ENCODE peak calls at places on chromosomes 1 and 21, in eight cellular contexts. One of them, this sample, is unnamed.

GRCh38 chr1:168470821-168471473 is 72.8 kb downstream of the XCL2 start:
- DNase-seq in stimulated activated CD8-positive, alpha-beta memory T cell treated with anti-CD3 and anti-CD28 coated beads, Interleukin-7, amount 100 ng/mL, for 1 hour: no peak
- DNase-seq in RKO: peak
- DNase-seq in hippocampal formation: no peak
- DNase-seq in testis: no peak
- DNase-seq in NCI-H226: peak
- DNase-seq in mammary epithelial cell: peak
- DNase-seq in EL: peak
- DNase-seq in this sample: peak

GRCh38 chr1:218344814-218345672 is at the start of gene TGFB2:
- DNase-seq in stimulated activated CD8-positive, alpha-beta memory T cell treated with anti-CD3 and anti-CD28 coated beads, Interleukin-7, amount 100 ng/mL, for 1 hour: no peak
- DNase-seq in RKO: no peak
- DNase-seq in hippocampal formation: peak
- DNase-seq in testis: peak
- DNase-seq in NCI-H226: peak
- DNase-seq in mammary epithelial cell: peak
- DNase-seq in EL: peak
- DNase-seq in this sample: peak

GRCh38 chr1:116380499-116381316 is 7.7 kb downstream of the ATP1A1 start:
- DNase-seq in stimulated activated CD8-positive, alpha-beta memory T cell treated with anti-CD3 and anti-CD28 coated beads, Interleukin-7, amount 100 ng/mL, for 1 hour: no peak
- DNase-seq in RKO: no peak
- DNase-seq in hippocampal formation: no peak
- DNase-seq in testis: no peak
- DNase-seq in NCI-H226: no peak
- DNase-seq in mammary epithelial cell: no peak
- DNase-seq in EL: no peak
- DNase-seq in this sample: no peak

GRCh38 chr1:19606817-19607706 is 37.0 kb upstream of the NBL1 start:
- DNase-seq in stimulated activated CD8-positive, alpha-beta memory T cell treated with anti-CD3 and anti-CD28 coated beads, Interleukin-7, amount 100 ng/mL, for 1 hour: no peak
- DNase-seq in RKO: no peak
- DNase-seq in hippocampal formation: no peak
- DNase-seq in testis: no peak
- DNase-seq in NCI-H226: no peak
- DNase-seq in mammary epithelial cell: no peak
- DNase-seq in EL: no peak
- DNase-seq in this sample: peak

GRCh38 chr1:226091461-226091860 is 28.9 kb downstream of the H3-3A start:
- DNase-seq in stimulated activated CD8-positive, alpha-beta memory T cell treated with anti-CD3 and anti-CD28 coated beads, Interleukin-7, amount 100 ng/mL, for 1 hour: no peak
- DNase-seq in RKO: no peak
- DNase-seq in hippocampal formation: no peak
- DNase-seq in testis: no peak
- DNase-seq in NCI-H226: no peak
- DNase-seq in mammary epithelial cell: no peak
- DNase-seq in EL: no peak
- DNase-seq in this sample: no peak

GRCh38 chr1:53378932-53379661 is 51.2 kb upstream of the LRP8 start:
- DNase-seq in stimulated activated CD8-positive, alpha-beta memory T cell treated with anti-CD3 and anti-CD28 coated beads, Interleukin-7, amount 100 ng/mL, for 1 hour: no peak
- DNase-seq in RKO: no peak
- DNase-seq in hippocampal formation: no peak
- DNase-seq in testis: peak
- DNase-seq in NCI-H226: no peak
- DNase-seq in mammary epithelial cell: no peak
- DNase-seq in EL: no peak
- DNase-seq in this sample: no peak

GRCh38 chr21:37281579-37281978 is 14.4 kb upstream of the VPS26C start:
- DNase-seq in stimulated activated CD8-positive, alpha-beta memory T cell treated with anti-CD3 and anti-CD28 coated beads, Interleukin-7, amount 100 ng/mL, for 1 hour: no peak
- DNase-seq in RKO: no peak
- DNase-seq in hippocampal formation: no peak
- DNase-seq in testis: no peak
- DNase-seq in NCI-H226: no peak
- DNase-seq in mammary epithelial cell: no peak
- DNase-seq in EL: no peak
- DNase-seq in this sample: no peak

GRCh38 chr1:50665413-50665812 is 242.2 kb upstream of the DMRTA2 start:
- DNase-seq in stimulated activated CD8-positive, alpha-beta memory T cell treated with anti-CD3 and anti-CD28 coated beads, Interleukin-7, amount 100 ng/mL, for 1 hour: no peak
- DNase-seq in RKO: no peak
- DNase-seq in hippocampal formation: no peak
- DNase-seq in testis: no peak
- DNase-seq in NCI-H226: no peak
- DNase-seq in mammary epithelial cell: no peak
- DNase-seq in EL: no peak
- DNase-seq in this sample: no peak

GRCh38 chr1:175133693-175134435 is 58.7 kb downstream of the KIAA0040 start:
- DNase-seq in stimulated activated CD8-positive, alpha-beta memory T cell treated with anti-CD3 and anti-CD28 coated beads, Interleukin-7, amount 100 ng/mL, for 1 hour: no peak
- DNase-seq in RKO: no peak
- DNase-seq in hippocampal formation: no peak
- DNase-seq in testis: no peak
- DNase-seq in NCI-H226: no peak
- DNase-seq in mammary epithelial cell: no peak
- DNase-seq in EL: no peak
- DNase-seq in this sample: no peak

GRCh38 chr21:45747233-45747766 is 103.8 kb downstream of the PCBP3 start:
- DNase-seq in stimulated activated CD8-positive, alpha-beta memory T cell treated with anti-CD3 and anti-CD28 coated beads, Interleukin-7, amount 100 ng/mL, for 1 hour: no peak
- DNase-seq in RKO: no peak
- DNase-seq in hippocampal formation: no peak
- DNase-seq in testis: no peak
- DNase-seq in NCI-H226: no peak
- DNase-seq in mammary epithelial cell: no peak
- DNase-seq in EL: no peak
- DNase-seq in this sample: no peak

GRCh38 chr1:34792868-34793727 is at the start of gene GJA4:
- DNase-seq in stimulated activated CD8-positive, alpha-beta memory T cell treated with anti-CD3 and anti-CD28 coated beads, Interleukin-7, amount 100 ng/mL, for 1 hour: no peak
- DNase-seq in RKO: no peak
- DNase-seq in hippocampal formation: no peak
- DNase-seq in testis: no peak
- DNase-seq in NCI-H226: no peak
- DNase-seq in mammary epithelial cell: no peak
- DNase-seq in EL: no peak
- DNase-seq in this sample: no peak

GRCh38 chr1:67479146-67479891 is 49.1 kb upstream of the SERBP1 start:
- DNase-seq in stimulated activated CD8-positive, alpha-beta memory T cell treated with anti-CD3 and anti-CD28 coated beads, Interleukin-7, amount 100 ng/mL, for 1 hour: no peak
- DNase-seq in RKO: no peak
- DNase-seq in hippocampal formation: no peak
- DNase-seq in testis: peak
- DNase-seq in NCI-H226: peak
- DNase-seq in mammary epithelial cell: peak
- DNase-seq in EL: peak
- DNase-seq in this sample: peak

GRCh38 chr1:50720457-50721053 is 239.5 kb downstream of the FAF1 start:
- DNase-seq in stimulated activated CD8-positive, alpha-beta memory T cell treated with anti-CD3 and anti-CD28 coated beads, Interleukin-7, amount 100 ng/mL, for 1 hour: no peak
- DNase-seq in RKO: no peak
- DNase-seq in hippocampal formation: no peak
- DNase-seq in testis: no peak
- DNase-seq in NCI-H226: peak
- DNase-seq in mammary epithelial cell: no peak
- DNase-seq in EL: no peak
- DNase-seq in this sample: no peak

GRCh38 chr1:182602945-182603645 is 1.1 kb downstream of the RGS16 start:
- DNase-seq in stimulated activated CD8-positive, alpha-beta memory T cell treated with anti-CD3 and anti-CD28 coated beads, Interleukin-7, amount 100 ng/mL, for 1 hour: no peak
- DNase-seq in RKO: peak
- DNase-seq in hippocampal formation: no peak
- DNase-seq in testis: no peak
- DNase-seq in NCI-H226: no peak
- DNase-seq in mammary epithelial cell: no peak
- DNase-seq in EL: no peak
- DNase-seq in this sample: no peak

GRCh38 chr1:40784141-40784770 is 669 bp downstream of the KCNQ4 start:
- DNase-seq in stimulated activated CD8-positive, alpha-beta memory T cell treated with anti-CD3 and anti-CD28 coated beads, Interleukin-7, amount 100 ng/mL, for 1 hour: no peak
- DNase-seq in RKO: peak
- DNase-seq in hippocampal formation: no peak
- DNase-seq in testis: no peak
- DNase-seq in NCI-H226: no peak
- DNase-seq in mammary epithelial cell: no peak
- DNase-seq in EL: no peak
- DNase-seq in this sample: no peak

GRCh38 chr1:236284291-236284711 is 2.5 kb upstream of the ERO1B start:
- DNase-seq in stimulated activated CD8-positive, alpha-beta memory T cell treated with anti-CD3 and anti-CD28 coated beads, Interleukin-7, amount 100 ng/mL, for 1 hour: no peak
- DNase-seq in RKO: no peak
- DNase-seq in hippocampal formation: no peak
- DNase-seq in testis: no peak
- DNase-seq in NCI-H226: no peak
- DNase-seq in mammary epithelial cell: no peak
- DNase-seq in EL: no peak
- DNase-seq in this sample: no peak

GRCh38 chr1:156748670-156749428 is 2.6 kb downstream of the HDGF start:
- DNase-seq in stimulated activated CD8-positive, alpha-beta memory T cell treated with anti-CD3 and anti-CD28 coated beads, Interleukin-7, amount 100 ng/mL, for 1 hour: no peak
- DNase-seq in RKO: peak
- DNase-seq in hippocampal formation: peak
- DNase-seq in testis: peak
- DNase-seq in NCI-H226: peak
- DNase-seq in mammary epithelial cell: peak
- DNase-seq in EL: peak
- DNase-seq in this sample: peak

GRCh38 chr21:38766987-38767722 is 38.6 kb upstream of the ETS2 start:
- DNase-seq in stimulated activated CD8-positive, alpha-beta memory T cell treated with anti-CD3 and anti-CD28 coated beads, Interleukin-7, amount 100 ng/mL, for 1 hour: no peak
- DNase-seq in RKO: no peak
- DNase-seq in hippocampal formation: peak
- DNase-seq in testis: no peak
- DNase-seq in NCI-H226: no peak
- DNase-seq in mammary epithelial cell: peak
- DNase-seq in EL: no peak
- DNase-seq in this sample: peak

GRCh38 chr1:183234660-183235476 is 48.8 kb downstream of the LAMC2 start:
- DNase-seq in stimulated activated CD8-positive, alpha-beta memory T cell treated with anti-CD3 and anti-CD28 coated beads, Interleukin-7, amount 100 ng/mL, for 1 hour: no peak
- DNase-seq in RKO: peak
- DNase-seq in hippocampal formation: peak
- DNase-seq in testis: peak
- DNase-seq in NCI-H226: peak
- DNase-seq in mammary epithelial cell: peak
- DNase-seq in EL: peak
- DNase-seq in this sample: peak

GRCh38 chr1:28111157-28111556 is 22.7 kb upstream of the EYA3 start:
- DNase-seq in stimulated activated CD8-positive, alpha-beta memory T cell treated with anti-CD3 and anti-CD28 coated beads, Interleukin-7, amount 100 ng/mL, for 1 hour: no peak
- DNase-seq in RKO: no peak
- DNase-seq in hippocampal formation: no peak
- DNase-seq in testis: no peak
- DNase-seq in NCI-H226: no peak
- DNase-seq in mammary epithelial cell: no peak
- DNase-seq in EL: no peak
- DNase-seq in this sample: no peak

GRCh38 chr1:34602907-34603306 is 151.9 kb upstream of the GJB5 start:
- DNase-seq in stimulated activated CD8-positive, alpha-beta memory T cell treated with anti-CD3 and anti-CD28 coated beads, Interleukin-7, amount 100 ng/mL, for 1 hour: no peak
- DNase-seq in RKO: no peak
- DNase-seq in hippocampal formation: no peak
- DNase-seq in testis: no peak
- DNase-seq in NCI-H226: no peak
- DNase-seq in mammary epithelial cell: no peak
- DNase-seq in EL: no peak
- DNase-seq in this sample: no peak

GRCh38 chr1:204225841-204226745 is 12.3 kb upstream of the GOLT1A start:
- DNase-seq in stimulated activated CD8-positive, alpha-beta memory T cell treated with anti-CD3 and anti-CD28 coated beads, Interleukin-7, amount 100 ng/mL, for 1 hour: no peak
- DNase-seq in RKO: no peak
- DNase-seq in hippocampal formation: no peak
- DNase-seq in testis: no peak
- DNase-seq in NCI-H226: no peak
- DNase-seq in mammary epithelial cell: peak
- DNase-seq in EL: no peak
- DNase-seq in this sample: peak

GRCh38 chr1:93827128-93827527 is 51.9 kb downstream of the DNTTIP2 start:
- DNase-seq in stimulated activated CD8-positive, alpha-beta memory T cell treated with anti-CD3 and anti-CD28 coated beads, Interleukin-7, amount 100 ng/mL, for 1 hour: no peak
- DNase-seq in RKO: no peak
- DNase-seq in hippocampal formation: no peak
- DNase-seq in testis: no peak
- DNase-seq in NCI-H226: no peak
- DNase-seq in mammary epithelial cell: no peak
- DNase-seq in EL: no peak
- DNase-seq in this sample: no peak

GRCh38 chr21:44054710-44055109 is 42.6 kb downstream of the TRAPPC10 start:
- DNase-seq in stimulated activated CD8-positive, alpha-beta memory T cell treated with anti-CD3 and anti-CD28 coated beads, Interleukin-7, amount 100 ng/mL, for 1 hour: no peak
- DNase-seq in RKO: no peak
- DNase-seq in hippocampal formation: no peak
- DNase-seq in testis: peak
- DNase-seq in NCI-H226: peak
- DNase-seq in mammary epithelial cell: no peak
- DNase-seq in EL: peak
- DNase-seq in this sample: no peak

GRCh38 chr1:153962088-153963029 is 978 bp downstream of the SLC39A1 start:
- DNase-seq in stimulated activated CD8-positive, alpha-beta memory T cell treated with anti-CD3 and anti-CD28 coated beads, Interleukin-7, amount 100 ng/mL, for 1 hour: no peak
- DNase-seq in RKO: peak
- DNase-seq in hippocampal formation: no peak
- DNase-seq in testis: no peak
- DNase-seq in NCI-H226: peak
- DNase-seq in mammary epithelial cell: peak
- DNase-seq in EL: peak
- DNase-seq in this sample: peak

GRCh38 chr1:45802343-45803298 is 791 bp upstream of the MAST2 start:
- DNase-seq in stimulated activated CD8-positive, alpha-beta memory T cell treated with anti-CD3 and anti-CD28 coated beads, Interleukin-7, amount 100 ng/mL, for 1 hour: no peak
- DNase-seq in RKO: peak
- DNase-seq in hippocampal formation: no peak
- DNase-seq in testis: peak
- DNase-seq in NCI-H226: peak
- DNase-seq in mammary epithelial cell: peak
- DNase-seq in EL: peak
- DNase-seq in this sample: peak

GRCh38 chr1:192846950-192847349 is 38.1 kb downstream of the RGS2 start:
- DNase-seq in stimulated activated CD8-positive, alpha-beta memory T cell treated with anti-CD3 and anti-CD28 coated beads, Interleukin-7, amount 100 ng/mL, for 1 hour: no peak
- DNase-seq in RKO: no peak
- DNase-seq in hippocampal formation: no peak
- DNase-seq in testis: no peak
- DNase-seq in NCI-H226: no peak
- DNase-seq in mammary epithelial cell: no peak
- DNase-seq in EL: peak
- DNase-seq in this sample: no peak

GRCh38 chr1:221035680-221036153 is 156.5 kb downstream of the HLX start:
- DNase-seq in stimulated activated CD8-positive, alpha-beta memory T cell treated with anti-CD3 and anti-CD28 coated beads, Interleukin-7, amount 100 ng/mL, for 1 hour: no peak
- DNase-seq in RKO: peak
- DNase-seq in hippocampal formation: no peak
- DNase-seq in testis: no peak
- DNase-seq in NCI-H226: no peak
- DNase-seq in mammary epithelial cell: peak
- DNase-seq in EL: peak
- DNase-seq in this sample: peak

GRCh38 chr1:19564366-19564765 is 79.0 kb upstream of the CAPZB start:
- DNase-seq in stimulated activated CD8-positive, alpha-beta memory T cell treated with anti-CD3 and anti-CD28 coated beads, Interleukin-7, amount 100 ng/mL, for 1 hour: no peak
- DNase-seq in RKO: no peak
- DNase-seq in hippocampal formation: no peak
- DNase-seq in testis: no peak
- DNase-seq in NCI-H226: no peak
- DNase-seq in mammary epithelial cell: no peak
- DNase-seq in EL: no peak
- DNase-seq in this sample: no peak

GRCh38 chr1:32761253-32761877 is 55.8 kb downstream of the YARS1 start:
- DNase-seq in stimulated activated CD8-positive, alpha-beta memory T cell treated with anti-CD3 and anti-CD28 coated beads, Interleukin-7, amount 100 ng/mL, for 1 hour: no peak
- DNase-seq in RKO: no peak
- DNase-seq in hippocampal formation: no peak
- DNase-seq in testis: no peak
- DNase-seq in NCI-H226: peak
- DNase-seq in mammary epithelial cell: peak
- DNase-seq in EL: peak
- DNase-seq in this sample: peak

GRCh38 chr1:203671047-203671446 is 44.4 kb downstream of the ATP2B4 start:
- DNase-seq in stimulated activated CD8-positive, alpha-beta memory T cell treated with anti-CD3 and anti-CD28 coated beads, Interleukin-7, amount 100 ng/mL, for 1 hour: no peak
- DNase-seq in RKO: peak
- DNase-seq in hippocampal formation: no peak
- DNase-seq in testis: no peak
- DNase-seq in NCI-H226: no peak
- DNase-seq in mammary epithelial cell: no peak
- DNase-seq in EL: no peak
- DNase-seq in this sample: no peak

GRCh38 chr1:10400013-10400412 is 1.1 kb downstream of the PGD start:
- DNase-seq in stimulated activated CD8-positive, alpha-beta memory T cell treated with anti-CD3 and anti-CD28 coated beads, Interleukin-7, amount 100 ng/mL, for 1 hour: no peak
- DNase-seq in RKO: no peak
- DNase-seq in hippocampal formation: no peak
- DNase-seq in testis: no peak
- DNase-seq in NCI-H226: no peak
- DNase-seq in mammary epithelial cell: no peak
- DNase-seq in EL: no peak
- DNase-seq in this sample: no peak

GRCh38 chr1:111733183-111733995 is 5.8 kb downstream of the INKA2 start:
- DNase-seq in stimulated activated CD8-positive, alpha-beta memory T cell treated with anti-CD3 and anti-CD28 coated beads, Interleukin-7, amount 100 ng/mL, for 1 hour: no peak
- DNase-seq in RKO: peak
- DNase-seq in hippocampal formation: no peak
- DNase-seq in testis: no peak
- DNase-seq in NCI-H226: peak
- DNase-seq in mammary epithelial cell: no peak
- DNase-seq in EL: peak
- DNase-seq in this sample: peak

GRCh38 chr1:223411309-223411708 is 18.1 kb downstream of the CCDC185 start:
- DNase-seq in stimulated activated CD8-positive, alpha-beta memory T cell treated with anti-CD3 and anti-CD28 coated beads, Interleukin-7, amount 100 ng/mL, for 1 hour: no peak
- DNase-seq in RKO: no peak
- DNase-seq in hippocampal formation: no peak
- DNase-seq in testis: no peak
- DNase-seq in NCI-H226: no peak
- DNase-seq in mammary epithelial cell: peak
- DNase-seq in EL: peak
- DNase-seq in this sample: peak

This sample was measured in M059J.